ENCODE peak calls at places on chromosomes 7 and 10, in eight cellular contexts. P is HTR-8/SVneo; G is Peyer's patch; M is stimulated activated CD4-positive, alpha-beta T cell treated with anti-CD3 and anti-CD28 coated beads, Interleukin-4, amount 100 ng/mL, for 1 hour; A is osteocyte; H is NCI-H82; B is cerebellar cortex; V is Calu3. U is an unnamed sample.

GRCh38 chr7:54995631-54996340 is 23.0 kb upstream of the EGFR start:
- DNase-seq in G (no peak), H (no peak), A (no peak), P (peak), V (peak), M (no peak), B (no peak), U (no peak)

GRCh38 chr10:17257466-17258321 is 29.7 kb downstream of the VIM start:
- DNase-seq in B (peak), M (peak), G (peak), P (peak), A (no peak), H (peak), V (peak), U (no peak)

GRCh38 chr7:80732635-80733034 is 94.2 kb downstream of the CD36 start:
- DNase-seq in A (no peak), M (no peak), B (no peak), V (peak), P (no peak), H (peak), G (no peak), U (no peak)

GRCh38 chr7:135121868-135122267 is 26.0 kb upstream of the TMEM140 start:
- DNase-seq in G (no peak), V (no peak), P (no peak), B (no peak), H (peak), M (no peak), A (no peak), U (no peak)

GRCh38 chr7:83957333-83957732 is 237.3 kb downstream of the SEMA3A start:
- DNase-seq in M (no peak), G (no peak), A (no peak), V (no peak), H (no peak), P (no peak), B (no peak), U (no peak)

GRCh38 chr7:148395990-148396716 is 194.4 kb upstream of the C7orf33 start:
- DNase-seq in V (no peak), A (no peak), B (no peak), H (no peak), P (no peak), G (no peak), M (no peak), U (no peak)

GRCh38 chr7:151046603-151047573 is 1.4 kb upstream of the ASIC3 start:
- DNase-seq in V (no peak), M (no peak), G (no peak), B (no peak), H (no peak), A (no peak), P (peak), U (no peak)

GRCh38 chr7:111137296-111138195 is 46.6 kb downstream of the LRRN3 start:
- DNase-seq in G (no peak), B (no peak), A (no peak), V (no peak), P (no peak), M (peak), H (no peak), U (no peak)

GRCh38 chr7:151313857-151314256 is 27.8 kb upstream of the NUB1 start:
- DNase-seq in A (peak), B (peak), M (no peak), P (no peak), H (no peak), G (no peak), V (peak), U (no peak)

GRCh38 chr10:4241724-4242345 is 456.8 kb upstream of the KLF6 start:
- DNase-seq in A (peak), B (no peak), M (no peak), P (peak), G (no peak), V (peak), H (no peak), U (no peak)

GRCh38 chr10:69439813-69440506 is 11.3 kb upstream of the TSPAN15 start:
- DNase-seq in H (peak), M (no peak), B (no peak), A (no peak), G (no peak), P (peak), V (peak), U (no peak)

GRCh38 chr10:85735997-85736396 is 630.6 kb downstream of the GRID1 start:
- DNase-seq in M (no peak), B (no peak), V (no peak), A (no peak), P (no peak), G (no peak), H (no peak), U (no peak)

U was measured in RWPE2.